ENCODE peak calls at places on chromosomes 6 and 20, in seven cellular contexts. M is A549, O is HCT116, Y is HepG2, J is SK-N-SH, B is WTC11, L is K562. E is an unnamed sample.

GRCh38 chr6:36897629-36898028 is 11.9 kb downstream of the C6orf89 start:
- DNase-seq in B (peak), L (peak), J (peak), Y (peak), O (no peak), M (no peak), E (no peak)

GRCh38 chr6:127462391-127462790 is 3.2 kb upstream of the KIAA0408 start:
- DNase-seq in Y (no peak), O (no peak), M (peak), L (no peak), B (no peak), J (no peak), E (no peak)

GRCh38 chr6:63346217-63346834 is 26.5 kb upstream of the LGSN start:
- DNase-seq in Y (no peak), B (no peak), L (no peak), M (no peak), J (no peak), O (no peak), E (no peak)

GRCh38 chr6:108737594-108738546 is 110.4 kb upstream of the ARMC2 start:
- DNase-seq in J (no peak), Y (no peak), M (peak), O (peak), B (no peak), L (peak), E (peak)

GRCh38 chr6:142421285-142422202 is 119.7 kb downstream of the ADGRG6 start:
- DNase-seq in L (no peak), J (no peak), Y (no peak), M (no peak), O (no peak), B (no peak), E (no peak)

GRCh38 chr20:53215166-53215565 is 243.0 kb downstream of the TSHZ2 start:
- DNase-seq in O (no peak), B (no peak), M (no peak), Y (no peak), L (no peak), J (no peak), E (no peak)

GRCh38 chr6:14822689-14823088 is 423.2 kb upstream of the JARID2 start:
- DNase-seq in J (no peak), L (no peak), O (no peak), B (no peak), M (no peak), Y (no peak), E (no peak)

GRCh38 chr6:44127186-44128019 is at the start of the genes MRPL14 and TMEM63B:
- DNase-seq in M (peak), L (peak), Y (peak), J (peak), B (peak), O (peak), E (peak)

GRCh38 chr20:18712877-18713276 is 100.7 kb upstream of the SCP2D1 start:
- DNase-seq in B (peak), J (peak), O (no peak), L (no peak), M (no peak), Y (no peak), E (no peak)

GRCh38 chr6:53119772-53120409 is 28.8 kb downstream of the GCM1 start:
- DNase-seq in M (peak), J (no peak), B (peak), L (no peak), Y (peak), O (peak), E (no peak)

GRCh38 chr6:25472314-25472713 is 179.7 kb upstream of the SCGN start:
- DNase-seq in J (peak), O (no peak), B (no peak), Y (no peak), M (peak), L (no peak), E (no peak)

GRCh38 chr20:41309817-41310216 is 7.7 kb downstream of the ZHX3 start:
- DNase-seq in O (no peak), Y (no peak), B (no peak), J (no peak), L (no peak), M (no peak), E (peak)

GRCh38 chr20:53962388-53962787 is 108.0 kb downstream of the BCAS1 start:
- DNase-seq in Y (no peak), B (no peak), O (no peak), M (no peak), L (no peak), J (no peak), E (no peak)

GRCh38 chr20:23047001-23047737 is 2.3 kb downstream of the THBD start:
- DNase-seq in Y (no peak), O (no peak), B (no peak), M (no peak), L (no peak), J (no peak), E (no peak)

GRCh38 chr20:57053067-57053466 is 213.4 kb downstream of the BMP7 start:
- DNase-seq in B (no peak), J (no peak), Y (no peak), O (no peak), M (no peak), L (no peak), E (no peak)

GRCh38 chr20:51678041-51678697 is 90.0 kb downstream of the ATP9A start:
- DNase-seq in J (peak), L (no peak), Y (no peak), M (no peak), O (no peak), B (no peak), E (no peak)

GRCh38 chr6:46412662-46413061 is 78.6 kb downstream of the RCAN2 start:
- DNase-seq in B (no peak), Y (no peak), L (no peak), J (no peak), M (no peak), O (no peak), E (no peak)

GRCh38 chr6:131231103-131231502 is 95.8 kb downstream of the AKAP7 start:
- DNase-seq in B (no peak), Y (no peak), L (no peak), O (no peak), M (no peak), J (no peak), E (no peak)

GRCh38 chr6:163725008-163725941 is 310.8 kb downstream of the QKI start:
- DNase-seq in J (peak), M (no peak), Y (no peak), O (no peak), L (no peak), B (no peak), E (no peak)

GRCh38 chr6:25889877-25890853 is 16.1 kb upstream of the SLC17A3 start:
- DNase-seq in M (no peak), Y (peak), O (peak), B (no peak), L (peak), J (peak), E (peak)

GRCh38 chr6:63352587-63353281 is 33.0 kb upstream of the LGSN start:
- DNase-seq in B (no peak), Y (peak), O (peak), J (peak), M (no peak), L (no peak), E (peak)

GRCh38 chr20:52230406-52230805 is 38.8 kb upstream of the ZFP64 start:
- DNase-seq in Y (no peak), L (no peak), J (no peak), M (no peak), B (no peak), O (no peak), E (peak)

GRCh38 chr6:26215200-26216014 is 128.2 kb downstream of the HFE start:
- DNase-seq in B (no peak), J (no peak), Y (peak), L (no peak), M (no peak), O (no peak), E (no peak)

GRCh38 chr6:45148711-45149341 is 179.3 kb upstream of the RUNX2 start:
- DNase-seq in L (no peak), Y (no peak), B (no peak), O (no peak), J (no peak), M (no peak), E (peak)

GRCh38 chr20:37938181-37938775 is 35.4 kb downstream of the VSTM2L start:
- DNase-seq in B (no peak), O (no peak), J (no peak), Y (no peak), M (no peak), L (no peak), E (no peak)

GRCh38 chr6:18585032-18585573 is 198.0 kb downstream of the RNF144B start:
- DNase-seq in M (no peak), L (peak), J (no peak), Y (peak), O (peak), B (no peak), E (peak)

GRCh38 chr6:24859608-24860007 is 60.9 kb upstream of the ARMH2 start:
- DNase-seq in O (no peak), B (no peak), M (no peak), Y (no peak), J (no peak), L (no peak), E (peak)

GRCh38 chr6:26389349-26389799 is 6.5 kb downstream of the BTN2A2 start:
- DNase-seq in B (no peak), M (no peak), J (no peak), L (no peak), O (no peak), Y (no peak), E (peak)

GRCh38 chr20:17700637-17701036 is 871 bp downstream of the BANF2 start:
- DNase-seq in L (no peak), B (no peak), J (no peak), M (no peak), Y (no peak), O (no peak), E (no peak)

GRCh38 chr6:125612400-125612846 is 137.0 kb upstream of the HEY2 start:
- DNase-seq in J (no peak), Y (no peak), L (no peak), O (no peak), B (no peak), M (no peak), E (no peak)

GRCh38 chr6:82778985-82779384 is 286.7 kb downstream of the UBE3D start:
- DNase-seq in L (no peak), B (no peak), M (no peak), O (no peak), J (no peak), Y (no peak), E (no peak)

GRCh38 chr6:153162172-153162571 is 31.1 kb upstream of the RGS17 start:
- DNase-seq in L (no peak), O (no peak), J (no peak), M (no peak), B (no peak), Y (no peak), E (no peak)

GRCh38 chr20:15236812-15237211 is 899.4 kb upstream of the FLRT3 start:
- DNase-seq in Y (peak), L (no peak), J (peak), O (peak), B (peak), M (peak), E (peak)

GRCh38 chr6:71028877-71029252 is 72.0 kb upstream of the B3GAT2 start:
- DNase-seq in B (no peak), O (no peak), L (no peak), J (no peak), M (no peak), Y (no peak), E (no peak)

GRCh38 chr6:156998824-156999330 is 221.7 kb downstream of the ARID1B start:
- DNase-seq in L (no peak), J (no peak), B (no peak), O (no peak), M (no peak), Y (no peak), E (no peak)

DNA sequence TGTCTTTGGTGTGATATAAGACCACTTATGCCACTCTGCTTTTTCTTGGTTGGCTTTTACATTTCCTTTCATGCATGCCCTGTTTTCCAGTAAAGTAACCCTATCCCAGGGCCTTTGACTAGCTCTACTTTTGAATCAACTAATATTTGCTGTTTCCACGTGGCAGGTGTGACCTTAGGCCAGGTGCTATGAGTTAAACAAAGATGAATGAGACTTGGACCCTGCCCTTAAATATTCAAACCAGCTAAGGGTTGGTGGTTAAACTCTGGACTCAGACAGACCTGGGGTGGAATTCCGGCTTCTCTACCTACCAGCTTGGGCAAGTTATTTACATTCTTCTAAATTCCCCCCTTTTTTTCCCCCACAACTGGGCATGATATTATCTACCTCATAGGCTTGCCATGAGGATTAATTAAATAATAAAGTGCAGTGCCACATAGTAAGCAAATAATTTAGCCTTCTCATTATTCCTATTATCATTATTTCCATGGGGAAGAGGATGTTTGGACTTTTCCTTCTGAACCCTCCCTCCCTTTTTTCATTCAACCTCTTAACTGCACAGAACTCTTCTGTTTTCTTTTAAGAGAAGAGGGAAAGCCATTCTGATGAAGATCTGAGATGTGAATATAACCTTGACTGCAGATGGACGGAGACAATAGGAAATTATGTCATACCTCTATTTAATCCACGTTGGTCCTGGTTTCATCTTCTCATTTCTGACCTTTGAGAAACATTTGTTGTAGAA is 143.6 kb upstream of the TNFAIP3 start:
- DNase-seq in J (no peak), O (no peak), Y (peak), B (no peak), L (no peak), M (no peak), E (no peak)
- TF ChIP-seq MAX in J (no peak), O (no peak), Y (peak), B (no peak), L (no peak), M (no peak), E (no peak)

DNA sequence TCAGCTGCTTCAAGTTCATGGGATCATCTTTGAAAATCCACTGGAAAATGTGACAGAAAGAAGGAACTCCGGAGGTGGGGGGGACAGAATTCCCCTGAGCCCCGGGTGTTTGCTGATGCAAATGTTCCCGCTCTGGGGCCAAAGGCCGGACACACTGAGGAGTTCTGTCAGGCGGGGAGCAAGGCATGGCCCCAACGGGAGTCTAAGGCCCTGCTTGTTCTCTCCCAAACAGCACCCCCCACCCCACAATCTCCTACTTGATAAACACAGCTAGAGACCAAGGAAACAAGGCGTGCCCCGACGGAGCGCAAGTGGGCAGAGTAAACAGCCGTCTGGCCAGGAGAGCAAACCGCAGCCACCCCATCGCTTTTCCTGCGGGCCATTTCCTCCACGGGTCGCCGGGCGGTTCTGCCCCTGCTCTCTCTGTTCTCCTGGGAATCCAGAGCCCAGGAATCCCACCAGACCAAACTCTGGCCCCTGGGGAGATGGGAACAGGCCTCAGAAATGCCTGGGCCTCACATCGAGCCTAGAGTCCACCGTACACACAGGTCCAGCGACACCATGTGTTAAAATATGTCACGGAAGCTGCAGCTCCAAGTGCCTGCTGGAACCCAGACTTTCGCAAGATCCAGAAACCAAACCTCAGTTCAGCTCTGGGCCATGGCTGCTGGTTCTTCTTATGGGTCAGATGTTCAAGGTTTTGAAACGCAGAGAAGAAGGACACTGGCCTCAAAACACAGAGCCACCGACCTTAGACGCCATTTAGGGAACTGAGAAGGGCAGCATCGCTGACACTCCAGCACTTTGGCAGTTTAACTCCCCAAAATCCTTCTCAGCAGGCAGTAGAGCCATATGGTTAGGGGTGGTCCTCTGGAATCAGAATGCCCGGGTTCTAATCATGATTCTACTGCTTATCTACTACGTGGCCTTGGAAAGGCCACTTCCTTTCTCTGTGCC is 104.2 kb downstream of the PREX1 start:
- DNase-seq in B (no peak), Y (peak), M (no peak), J (no peak), O (no peak), L (no peak), E (peak)
- TF ChIP-seq MAX in B (no peak), Y (peak), M (no peak), J (no peak), O (no peak), L (no peak), E (peak)

GRCh38 chr20:45318386-45318939 is 10.4 kb upstream of the MATN4 start:
- DNase-seq in Y (no peak), O (no peak), J (no peak), B (no peak), M (no peak), L (no peak), E (peak)
- TF ChIP-seq MAX in Y (no peak), O (no peak), J (no peak), B (no peak), M (no peak), L (no peak), E (no peak)

GRCh38 chr6:170087946-170088348 is 202.9 kb downstream of the DLL1 start:
- DNase-seq in B (peak), Y (no peak), L (no peak), J (no peak), M (no peak), O (no peak), E (peak)
- TF ChIP-seq MAX in B (no peak), Y (no peak), L (no peak), J (no peak), M (no peak), O (no peak), E (peak)

DNA sequence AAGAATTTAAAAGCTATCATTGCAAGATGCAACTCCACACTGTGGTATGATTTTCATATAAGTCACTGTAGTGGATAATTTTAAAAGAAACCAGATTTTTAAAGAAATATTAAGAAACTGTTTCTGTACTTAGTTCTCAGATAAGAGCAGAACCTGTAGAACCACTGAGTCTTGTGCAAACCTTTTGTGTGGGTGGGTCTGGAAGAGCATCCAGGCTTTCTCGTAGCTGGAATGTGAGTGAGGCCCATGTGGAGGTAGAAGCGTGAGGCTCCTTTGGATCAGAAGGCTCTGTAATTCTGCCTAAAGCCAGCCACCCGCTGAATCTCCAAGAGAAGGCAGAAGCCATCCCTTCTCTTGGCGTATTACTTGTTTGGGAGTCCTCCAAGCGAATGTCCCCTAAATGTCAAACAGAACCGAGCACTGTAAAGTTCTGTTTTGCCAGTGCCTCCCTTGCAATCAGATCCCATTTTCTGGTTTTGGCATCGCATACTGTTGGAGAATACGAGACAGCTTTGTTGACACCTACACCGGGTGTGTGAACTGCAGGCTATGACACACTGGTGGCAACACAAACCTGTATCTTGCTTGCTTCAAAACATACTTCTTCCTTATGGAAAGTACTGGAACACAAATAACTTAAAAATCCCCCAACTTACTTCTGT is 188.7 kb downstream of the FOXC1 start:
- DNase-seq in M (no peak), J (no peak), O (no peak), L (no peak), B (no peak), Y (no peak), E (no peak)
- TF ChIP-seq MAX in M (no peak), J (no peak), O (no peak), L (no peak), B (no peak), Y (no peak), E (no peak)

E was measured in NB4.